ENCODE peak calls at places on chromosomes 4 and X, in nine cellular contexts. One of them, this sample, is unnamed.

GRCh38 chrX:140510895-140511295 is 6.0 kb upstream of the SOX3 start:
- DNase-seq in T-helper 2 cell: no peak
- DNase-seq in activated CD4-positive, CD25-positive, alpha-beta regulatory T cell treated with anti-CD3 and anti-CD28 coated beads, Interleukin-2, amount 50 U/mL, for 72 hours: no peak
- DNase-seq in H4: no peak
- DNase-seq in stimulated activated CD4-positive, alpha-beta T cell treated with anti-CD3 and anti-CD28 coated beads, Interleukin-15, amount 100 ng/mL, for 1 hour: no peak
- DNase-seq in NCI-H1694 treated with DMSO at 0.1 percent for 48 hours: no peak
- DNase-seq in NAMALWA: no peak
- DNase-seq in colonic mucosa: no peak
- DNase-seq in germinal center: no peak
- DNase-seq in this sample: no peak

GRCh38 chrX:340641-341423 is 22.2 kb upstream of the GTPBP6 start:
- DNase-seq in stimulated activated CD4-positive, alpha-beta T cell treated with anti-CD3 and anti-CD28 coated beads, Interleukin-15, amount 100 ng/mL, for 1 hour: no peak
- DNase-seq in germinal center: no peak
- DNase-seq in H4: no peak
- DNase-seq in NAMALWA: no peak
- DNase-seq in colonic mucosa: no peak
- DNase-seq in NCI-H1694 treated with DMSO at 0.1 percent for 48 hours: no peak
- DNase-seq in T-helper 2 cell: no peak
- DNase-seq in activated CD4-positive, CD25-positive, alpha-beta regulatory T cell treated with anti-CD3 and anti-CD28 coated beads, Interleukin-2, amount 50 U/mL, for 72 hours: peak
- DNase-seq in this sample: no peak

GRCh38 chr4:136750898-136751297 is 781.4 kb downstream of the PCDH18 start:
- DNase-seq in H4: no peak
- DNase-seq in germinal center: no peak
- DNase-seq in colonic mucosa: no peak
- DNase-seq in NAMALWA: no peak
- DNase-seq in T-helper 2 cell: no peak
- DNase-seq in stimulated activated CD4-positive, alpha-beta T cell treated with anti-CD3 and anti-CD28 coated beads, Interleukin-15, amount 100 ng/mL, for 1 hour: no peak
- DNase-seq in NCI-H1694 treated with DMSO at 0.1 percent for 48 hours: no peak
- DNase-seq in activated CD4-positive, CD25-positive, alpha-beta regulatory T cell treated with anti-CD3 and anti-CD28 coated beads, Interleukin-2, amount 50 U/mL, for 72 hours: no peak
- DNase-seq in this sample: no peak

GRCh38 chr4:53050361-53050774 is 188.3 kb downstream of the RASL11B start:
- DNase-seq in activated CD4-positive, CD25-positive, alpha-beta regulatory T cell treated with anti-CD3 and anti-CD28 coated beads, Interleukin-2, amount 50 U/mL, for 72 hours: no peak
- DNase-seq in germinal center: no peak
- DNase-seq in T-helper 2 cell: no peak
- DNase-seq in NAMALWA: no peak
- DNase-seq in colonic mucosa: no peak
- DNase-seq in stimulated activated CD4-positive, alpha-beta T cell treated with anti-CD3 and anti-CD28 coated beads, Interleukin-15, amount 100 ng/mL, for 1 hour: no peak
- DNase-seq in NCI-H1694 treated with DMSO at 0.1 percent for 48 hours: no peak
- DNase-seq in H4: no peak
- DNase-seq in this sample: no peak

GRCh38 chrX:19332983-19333382 is 10.7 kb upstream of the PDHA1 start:
- DNase-seq in activated CD4-positive, CD25-positive, alpha-beta regulatory T cell treated with anti-CD3 and anti-CD28 coated beads, Interleukin-2, amount 50 U/mL, for 72 hours: no peak
- DNase-seq in T-helper 2 cell: no peak
- DNase-seq in NCI-H1694 treated with DMSO at 0.1 percent for 48 hours: peak
- DNase-seq in NAMALWA: no peak
- DNase-seq in germinal center: no peak
- DNase-seq in H4: peak
- DNase-seq in colonic mucosa: no peak
- DNase-seq in stimulated activated CD4-positive, alpha-beta T cell treated with anti-CD3 and anti-CD28 coated beads, Interleukin-15, amount 100 ng/mL, for 1 hour: no peak
- DNase-seq in this sample: no peak

GRCh38 chr4:81466841-81467671 is 4.7 kb downstream of the RASGEF1B start:
- DNase-seq in stimulated activated CD4-positive, alpha-beta T cell treated with anti-CD3 and anti-CD28 coated beads, Interleukin-15, amount 100 ng/mL, for 1 hour: no peak
- DNase-seq in T-helper 2 cell: peak
- DNase-seq in H4: peak
- DNase-seq in NAMALWA: peak
- DNase-seq in NCI-H1694 treated with DMSO at 0.1 percent for 48 hours: peak
- DNase-seq in colonic mucosa: peak
- DNase-seq in activated CD4-positive, CD25-positive, alpha-beta regulatory T cell treated with anti-CD3 and anti-CD28 coated beads, Interleukin-2, amount 50 U/mL, for 72 hours: peak
- DNase-seq in germinal center: peak
- DNase-seq in this sample: peak

GRCh38 chr4:154614306-154614705 is 1.9 kb upstream of the FGG start:
- DNase-seq in NCI-H1694 treated with DMSO at 0.1 percent for 48 hours: no peak
- DNase-seq in H4: no peak
- DNase-seq in NAMALWA: no peak
- DNase-seq in germinal center: no peak
- DNase-seq in activated CD4-positive, CD25-positive, alpha-beta regulatory T cell treated with anti-CD3 and anti-CD28 coated beads, Interleukin-2, amount 50 U/mL, for 72 hours: no peak
- DNase-seq in stimulated activated CD4-positive, alpha-beta T cell treated with anti-CD3 and anti-CD28 coated beads, Interleukin-15, amount 100 ng/mL, for 1 hour: no peak
- DNase-seq in colonic mucosa: no peak
- DNase-seq in T-helper 2 cell: no peak
- DNase-seq in this sample: no peak

GRCh38 chr4:85803846-85804245 is 328.9 kb downstream of the ARHGAP24 start:
- DNase-seq in activated CD4-positive, CD25-positive, alpha-beta regulatory T cell treated with anti-CD3 and anti-CD28 coated beads, Interleukin-2, amount 50 U/mL, for 72 hours: no peak
- DNase-seq in NCI-H1694 treated with DMSO at 0.1 percent for 48 hours: no peak
- DNase-seq in germinal center: no peak
- DNase-seq in colonic mucosa: no peak
- DNase-seq in T-helper 2 cell: no peak
- DNase-seq in NAMALWA: no peak
- DNase-seq in H4: no peak
- DNase-seq in stimulated activated CD4-positive, alpha-beta T cell treated with anti-CD3 and anti-CD28 coated beads, Interleukin-15, amount 100 ng/mL, for 1 hour: no peak
- DNase-seq in this sample: no peak

GRCh38 chr4:169611991-169612868 is at the start of gene NEK1:
- DNase-seq in H4: peak
- DNase-seq in colonic mucosa: peak
- DNase-seq in germinal center: peak
- DNase-seq in T-helper 2 cell: peak
- DNase-seq in stimulated activated CD4-positive, alpha-beta T cell treated with anti-CD3 and anti-CD28 coated beads, Interleukin-15, amount 100 ng/mL, for 1 hour: peak
- DNase-seq in activated CD4-positive, CD25-positive, alpha-beta regulatory T cell treated with anti-CD3 and anti-CD28 coated beads, Interleukin-2, amount 50 U/mL, for 72 hours: peak
- DNase-seq in NAMALWA: peak
- DNase-seq in NCI-H1694 treated with DMSO at 0.1 percent for 48 hours: peak
- DNase-seq in this sample: peak

GRCh38 chr4:124018383-124019317 is 622.1 kb downstream of the SPRY1 start:
- DNase-seq in activated CD4-positive, CD25-positive, alpha-beta regulatory T cell treated with anti-CD3 and anti-CD28 coated beads, Interleukin-2, amount 50 U/mL, for 72 hours: no peak
- DNase-seq in NCI-H1694 treated with DMSO at 0.1 percent for 48 hours: no peak
- DNase-seq in stimulated activated CD4-positive, alpha-beta T cell treated with anti-CD3 and anti-CD28 coated beads, Interleukin-15, amount 100 ng/mL, for 1 hour: no peak
- DNase-seq in colonic mucosa: no peak
- DNase-seq in germinal center: no peak
- DNase-seq in NAMALWA: peak
- DNase-seq in H4: no peak
- DNase-seq in T-helper 2 cell: no peak
- DNase-seq in this sample: peak

GRCh38 chr4:166091914-166092510 is 219.0 kb downstream of the TLL1 start:
- DNase-seq in NAMALWA: peak
- DNase-seq in colonic mucosa: no peak
- DNase-seq in activated CD4-positive, CD25-positive, alpha-beta regulatory T cell treated with anti-CD3 and anti-CD28 coated beads, Interleukin-2, amount 50 U/mL, for 72 hours: no peak
- DNase-seq in NCI-H1694 treated with DMSO at 0.1 percent for 48 hours: peak
- DNase-seq in T-helper 2 cell: no peak
- DNase-seq in germinal center: peak
- DNase-seq in stimulated activated CD4-positive, alpha-beta T cell treated with anti-CD3 and anti-CD28 coated beads, Interleukin-15, amount 100 ng/mL, for 1 hour: no peak
- DNase-seq in H4: peak
- DNase-seq in this sample: peak

GRCh38 chrX:47637546-47638195 is 7.9 kb upstream of the CFP start:
- DNase-seq in activated CD4-positive, CD25-positive, alpha-beta regulatory T cell treated with anti-CD3 and anti-CD28 coated beads, Interleukin-2, amount 50 U/mL, for 72 hours: no peak
- DNase-seq in T-helper 2 cell: no peak
- DNase-seq in H4: no peak
- DNase-seq in stimulated activated CD4-positive, alpha-beta T cell treated with anti-CD3 and anti-CD28 coated beads, Interleukin-15, amount 100 ng/mL, for 1 hour: peak
- DNase-seq in NCI-H1694 treated with DMSO at 0.1 percent for 48 hours: no peak
- DNase-seq in germinal center: peak
- DNase-seq in NAMALWA: no peak
- DNase-seq in colonic mucosa: peak
- DNase-seq in this sample: no peak

GRCh38 chrX:153779891-153780677 is 757 bp upstream of the SRPK3 start:
- DNase-seq in H4: no peak
- DNase-seq in germinal center: no peak
- DNase-seq in NAMALWA: no peak
- DNase-seq in colonic mucosa: no peak
- DNase-seq in T-helper 2 cell: no peak
- DNase-seq in activated CD4-positive, CD25-positive, alpha-beta regulatory T cell treated with anti-CD3 and anti-CD28 coated beads, Interleukin-2, amount 50 U/mL, for 72 hours: no peak
- DNase-seq in NCI-H1694 treated with DMSO at 0.1 percent for 48 hours: no peak
- DNase-seq in stimulated activated CD4-positive, alpha-beta T cell treated with anti-CD3 and anti-CD28 coated beads, Interleukin-15, amount 100 ng/mL, for 1 hour: no peak
- DNase-seq in this sample: no peak

GRCh38 chrX:74015379-74016019 is 288.5 kb upstream of the ZCCHC13 start:
- DNase-seq in stimulated activated CD4-positive, alpha-beta T cell treated with anti-CD3 and anti-CD28 coated beads, Interleukin-15, amount 100 ng/mL, for 1 hour: peak
- DNase-seq in activated CD4-positive, CD25-positive, alpha-beta regulatory T cell treated with anti-CD3 and anti-CD28 coated beads, Interleukin-2, amount 50 U/mL, for 72 hours: peak
- DNase-seq in NCI-H1694 treated with DMSO at 0.1 percent for 48 hours: peak
- DNase-seq in H4: peak
- DNase-seq in NAMALWA: peak
- DNase-seq in colonic mucosa: peak
- DNase-seq in germinal center: peak
- DNase-seq in T-helper 2 cell: peak
- DNase-seq in this sample: peak

GRCh38 chr4:53644607-53645006 is 53.3 kb upstream of the LNX1 start:
- DNase-seq in colonic mucosa: peak
- DNase-seq in germinal center: no peak
- DNase-seq in NCI-H1694 treated with DMSO at 0.1 percent for 48 hours: peak
- DNase-seq in NAMALWA: no peak
- DNase-seq in H4: no peak
- DNase-seq in activated CD4-positive, CD25-positive, alpha-beta regulatory T cell treated with anti-CD3 and anti-CD28 coated beads, Interleukin-2, amount 50 U/mL, for 72 hours: no peak
- DNase-seq in stimulated activated CD4-positive, alpha-beta T cell treated with anti-CD3 and anti-CD28 coated beads, Interleukin-15, amount 100 ng/mL, for 1 hour: no peak
- DNase-seq in T-helper 2 cell: no peak
- DNase-seq in this sample: no peak

GRCh38 chrX:41474726-41475100 is 27.6 kb downstream of the NYX start:
- DNase-seq in H4: no peak
- DNase-seq in activated CD4-positive, CD25-positive, alpha-beta regulatory T cell treated with anti-CD3 and anti-CD28 coated beads, Interleukin-2, amount 50 U/mL, for 72 hours: no peak
- DNase-seq in NCI-H1694 treated with DMSO at 0.1 percent for 48 hours: no peak
- DNase-seq in NAMALWA: no peak
- DNase-seq in colonic mucosa: no peak
- DNase-seq in germinal center: no peak
- DNase-seq in T-helper 2 cell: no peak
- DNase-seq in stimulated activated CD4-positive, alpha-beta T cell treated with anti-CD3 and anti-CD28 coated beads, Interleukin-15, amount 100 ng/mL, for 1 hour: no peak
- DNase-seq in this sample: no peak

GRCh38 chr4:120085705-120086104 is 19.1 kb upstream of the MAD2L1 start:
- DNase-seq in colonic mucosa: no peak
- DNase-seq in NCI-H1694 treated with DMSO at 0.1 percent for 48 hours: no peak
- DNase-seq in stimulated activated CD4-positive, alpha-beta T cell treated with anti-CD3 and anti-CD28 coated beads, Interleukin-15, amount 100 ng/mL, for 1 hour: no peak
- DNase-seq in germinal center: no peak
- DNase-seq in H4: peak
- DNase-seq in activated CD4-positive, CD25-positive, alpha-beta regulatory T cell treated with anti-CD3 and anti-CD28 coated beads, Interleukin-2, amount 50 U/mL, for 72 hours: no peak
- DNase-seq in NAMALWA: no peak
- DNase-seq in T-helper 2 cell: no peak
- DNase-seq in this sample: no peak

GRCh38 chr4:7620086-7620813 is 185.5 kb upstream of the PSAPL1 start:
- DNase-seq in stimulated activated CD4-positive, alpha-beta T cell treated with anti-CD3 and anti-CD28 coated beads, Interleukin-15, amount 100 ng/mL, for 1 hour: no peak
- DNase-seq in activated CD4-positive, CD25-positive, alpha-beta regulatory T cell treated with anti-CD3 and anti-CD28 coated beads, Interleukin-2, amount 50 U/mL, for 72 hours: no peak
- DNase-seq in germinal center: no peak
- DNase-seq in H4: no peak
- DNase-seq in colonic mucosa: no peak
- DNase-seq in T-helper 2 cell: no peak
- DNase-seq in NAMALWA: no peak
- DNase-seq in NCI-H1694 treated with DMSO at 0.1 percent for 48 hours: no peak
- DNase-seq in this sample: no peak

GRCh38 chrX:100512471-100512870 is 72.3 kb upstream of the TNMD start:
- DNase-seq in stimulated activated CD4-positive, alpha-beta T cell treated with anti-CD3 and anti-CD28 coated beads, Interleukin-15, amount 100 ng/mL, for 1 hour: no peak
- DNase-seq in NAMALWA: peak
- DNase-seq in activated CD4-positive, CD25-positive, alpha-beta regulatory T cell treated with anti-CD3 and anti-CD28 coated beads, Interleukin-2, amount 50 U/mL, for 72 hours: no peak
- DNase-seq in germinal center: peak
- DNase-seq in NCI-H1694 treated with DMSO at 0.1 percent for 48 hours: peak
- DNase-seq in colonic mucosa: no peak
- DNase-seq in T-helper 2 cell: no peak
- DNase-seq in H4: no peak
- DNase-seq in this sample: peak

GRCh38 chr4:37243061-37243460 is 1.5 kb upstream of the NWD2 start:
- DNase-seq in germinal center: no peak
- DNase-seq in stimulated activated CD4-positive, alpha-beta T cell treated with anti-CD3 and anti-CD28 coated beads, Interleukin-15, amount 100 ng/mL, for 1 hour: no peak
- DNase-seq in NCI-H1694 treated with DMSO at 0.1 percent for 48 hours: no peak
- DNase-seq in H4: no peak
- DNase-seq in T-helper 2 cell: no peak
- DNase-seq in NAMALWA: peak
- DNase-seq in colonic mucosa: no peak
- DNase-seq in activated CD4-positive, CD25-positive, alpha-beta regulatory T cell treated with anti-CD3 and anti-CD28 coated beads, Interleukin-2, amount 50 U/mL, for 72 hours: no peak
- DNase-seq in this sample: no peak

GRCh38 chr4:78332974-78333373 is 218.6 kb upstream of the ANXA3 start:
- DNase-seq in colonic mucosa: no peak
- DNase-seq in germinal center: no peak
- DNase-seq in stimulated activated CD4-positive, alpha-beta T cell treated with anti-CD3 and anti-CD28 coated beads, Interleukin-15, amount 100 ng/mL, for 1 hour: no peak
- DNase-seq in T-helper 2 cell: no peak
- DNase-seq in NAMALWA: no peak
- DNase-seq in H4: no peak
- DNase-seq in activated CD4-positive, CD25-positive, alpha-beta regulatory T cell treated with anti-CD3 and anti-CD28 coated beads, Interleukin-2, amount 50 U/mL, for 72 hours: no peak
- DNase-seq in NCI-H1694 treated with DMSO at 0.1 percent for 48 hours: no peak
- DNase-seq in this sample: no peak

GRCh38 chrX:153817291-153817690 is 13.1 kb downstream of the PDZD4 start:
- DNase-seq in stimulated activated CD4-positive, alpha-beta T cell treated with anti-CD3 and anti-CD28 coated beads, Interleukin-15, amount 100 ng/mL, for 1 hour: no peak
- DNase-seq in NCI-H1694 treated with DMSO at 0.1 percent for 48 hours: no peak
- DNase-seq in activated CD4-positive, CD25-positive, alpha-beta regulatory T cell treated with anti-CD3 and anti-CD28 coated beads, Interleukin-2, amount 50 U/mL, for 72 hours: no peak
- DNase-seq in germinal center: no peak
- DNase-seq in T-helper 2 cell: no peak
- DNase-seq in colonic mucosa: no peak
- DNase-seq in H4: no peak
- DNase-seq in NAMALWA: no peak
- DNase-seq in this sample: no peak

GRCh38 chrX:40543661-40544328 is 37.0 kb upstream of the ATP6AP2 start:
- DNase-seq in H4: no peak
- DNase-seq in NCI-H1694 treated with DMSO at 0.1 percent for 48 hours: peak
- DNase-seq in activated CD4-positive, CD25-positive, alpha-beta regulatory T cell treated with anti-CD3 and anti-CD28 coated beads, Interleukin-2, amount 50 U/mL, for 72 hours: no peak
- DNase-seq in stimulated activated CD4-positive, alpha-beta T cell treated with anti-CD3 and anti-CD28 coated beads, Interleukin-15, amount 100 ng/mL, for 1 hour: no peak
- DNase-seq in NAMALWA: peak
- DNase-seq in colonic mucosa: no peak
- DNase-seq in T-helper 2 cell: no peak
- DNase-seq in germinal center: peak
- DNase-seq in this sample: peak

GRCh38 chr4:169225058-169225751 is 45.6 kb downstream of the SH3RF1 start:
- DNase-seq in H4: peak
- DNase-seq in stimulated activated CD4-positive, alpha-beta T cell treated with anti-CD3 and anti-CD28 coated beads, Interleukin-15, amount 100 ng/mL, for 1 hour: no peak
- DNase-seq in activated CD4-positive, CD25-positive, alpha-beta regulatory T cell treated with anti-CD3 and anti-CD28 coated beads, Interleukin-2, amount 50 U/mL, for 72 hours: no peak
- DNase-seq in NCI-H1694 treated with DMSO at 0.1 percent for 48 hours: no peak
- DNase-seq in colonic mucosa: no peak
- DNase-seq in germinal center: no peak
- DNase-seq in T-helper 2 cell: no peak
- DNase-seq in NAMALWA: no peak
- DNase-seq in this sample: peak

GRCh38 chr4:174579421-174579820 is 57.1 kb upstream of the HPGD start:
- DNase-seq in NAMALWA: no peak
- DNase-seq in stimulated activated CD4-positive, alpha-beta T cell treated with anti-CD3 and anti-CD28 coated beads, Interleukin-15, amount 100 ng/mL, for 1 hour: no peak
- DNase-seq in activated CD4-positive, CD25-positive, alpha-beta regulatory T cell treated with anti-CD3 and anti-CD28 coated beads, Interleukin-2, amount 50 U/mL, for 72 hours: no peak
- DNase-seq in NCI-H1694 treated with DMSO at 0.1 percent for 48 hours: no peak
- DNase-seq in colonic mucosa: no peak
- DNase-seq in germinal center: no peak
- DNase-seq in H4: no peak
- DNase-seq in T-helper 2 cell: no peak
- DNase-seq in this sample: no peak

GRCh38 chrX:17597836-17598434 is 139.4 kb upstream of the SCML1 start:
- DNase-seq in NCI-H1694 treated with DMSO at 0.1 percent for 48 hours: no peak
- DNase-seq in H4: peak
- DNase-seq in NAMALWA: no peak
- DNase-seq in T-helper 2 cell: no peak
- DNase-seq in stimulated activated CD4-positive, alpha-beta T cell treated with anti-CD3 and anti-CD28 coated beads, Interleukin-15, amount 100 ng/mL, for 1 hour: no peak
- DNase-seq in activated CD4-positive, CD25-positive, alpha-beta regulatory T cell treated with anti-CD3 and anti-CD28 coated beads, Interleukin-2, amount 50 U/mL, for 72 hours: no peak
- DNase-seq in colonic mucosa: peak
- DNase-seq in germinal center: no peak
- DNase-seq in this sample: no peak

This sample was measured in RPMI8226.